ENCODE peak calls at places on chromosomes 11 and 22, in six cellular contexts. R is neuronal stem cell; T is ovary; I is CD8-positive, alpha-beta memory T cell; S is A549; C is cardiac muscle cell. Y is an unnamed sample.

GRCh38 chr11:98589975-98590374 is 430.8 kb upstream of the CNTN5 start:
- DNase-seq in R (no peak), T (no peak), I (no peak), S (no peak), C (no peak), Y (no peak)

GRCh38 chr11:2882681-2883110 is 2.9 kb downstream of the CDKN1C start:
- DNase-seq in R (no peak), T (peak; percentile 40), I (no peak), S (no peak), C (no peak), Y (no peak)

GRCh38 chr11:96340555-96340885 is 2.5 kb downstream of the MAML2 start:
- DNase-seq in R (no peak), T (no peak), I (no peak), S (no peak), C (peak; percentile 48), Y (no peak)

GRCh38 chr11:43567396-43567975 is 113.1 kb upstream of the HSD17B12 start:
- DNase-seq in R (no peak), T (no peak), I (no peak), S (peak; percentile 58), C (peak; percentile 72), Y (no peak)

GRCh38 chr22:20654343-20655208 is 119.3 kb upstream of the SERPIND1 start:
- DNase-seq in R (no peak), T (no peak), I (no peak), S (no peak), C (no peak), Y (no peak)

GRCh38 chr11:48165426-48165825 is 51.2 kb upstream of the OR4B1 start:
- DNase-seq in R (no peak), T (no peak), I (no peak), S (no peak), C (no peak), Y (no peak)

GRCh38 chr11:111631666-111632039 is 29.4 kb downstream of the SIK2 start:
- DNase-seq in R (no peak), T (no peak), I (no peak), S (no peak), C (peak; percentile 74), Y (no peak)

GRCh38 chr11:12449961-12450715 is 72.8 kb downstream of the PARVA start:
- DNase-seq in R (no peak), T (no peak), I (no peak), S (peak; percentile 11), C (no peak), Y (no peak)

GRCh38 chr11:122202161-122202950 is 86.3 kb upstream of the BLID start:
- DNase-seq in R (no peak), T (peak; percentile 49), I (no peak), S (peak; percentile 60), C (peak; percentile 83), Y (no peak)

GRCh38 chr11:93608280-93608862 is 53.1 kb upstream of the CEP295 start:
- DNase-seq in R (no peak), T (no peak), I (no peak), S (no peak), C (no peak), Y (no peak)

GRCh38 chr22:32897400-32897799 is 95.9 kb downstream of the TIMP3 start:
- DNase-seq in R (no peak), T (no peak), I (no peak), S (no peak), C (peak; percentile 45), Y (no peak)

GRCh38 chr11:119371778-119372182 is 9.7 kb downstream of the USP2 start:
- DNase-seq in R (no peak), T (no peak), I (no peak), S (peak; percentile 39), C (no peak), Y (peak; percentile 88)

GRCh38 chr22:21568207-21569075 is 927 bp downstream of the UBE2L3 start:
- DNase-seq in R (no peak), T (no peak), I (peak; percentile 17), S (peak; percentile 19), C (peak; percentile 49), Y (no peak)

GRCh38 chr11:27204527-27204926 is 158.5 kb downstream of the CCDC34 start:
- DNase-seq in R (no peak), T (no peak), I (no peak), S (peak; percentile 60), C (no peak), Y (no peak)

GRCh38 chr11:27464155-27464759 is 8.3 kb downstream of the LGR4 start:
- DNase-seq in R (no peak), T (no peak), I (no peak), S (peak; percentile 79), C (peak; percentile 43), Y (no peak)

GRCh38 chr11:71543866-71544265 is 4.4 kb upstream of the KRTAP5-9 start:
- DNase-seq in R (no peak), T (no peak), I (no peak), S (no peak), C (no peak), Y (no peak)

GRCh38 chr11:102527701-102528100 is 2.8 kb downstream of the MMP7 start:
- DNase-seq in R (no peak), T (no peak), I (no peak), S (no peak), C (no peak), Y (no peak)

GRCh38 chr11:12149672-12150225 is 39.4 kb downstream of the MICAL2 start:
- DNase-seq in R (no peak), T (no peak), I (no peak), S (no peak), C (peak; percentile 47), Y (no peak)

GRCh38 chr11:70298243-70298915 is 27.9 kb downstream of the PPFIA1 start:
- DNase-seq in R (no peak), T (no peak), I (no peak), S (no peak), C (no peak), Y (no peak)

GRCh38 chr22:36226189-36226588 is 13.1 kb downstream of the APOL2 start:
- DNase-seq in R (no peak), T (no peak), I (no peak), S (no peak), C (no peak), Y (no peak)

GRCh38 chr22:36224245-36224644 is 15.1 kb downstream of the APOL2 start:
- DNase-seq in R (no peak), T (no peak), I (no peak), S (no peak), C (no peak), Y (no peak)

GRCh38 chr22:36225333-36225922 is 13.9 kb downstream of the APOL2 start:
- DNase-seq in R (no peak), T (no peak), I (no peak), S (no peak), C (no peak), Y (no peak)

GRCh38 chr22:36227396-36227795 is 11.9 kb downstream of the APOL2 start:
- DNase-seq in R (no peak), T (no peak), I (no peak), S (no peak), C (no peak), Y (no peak)

DNA sequence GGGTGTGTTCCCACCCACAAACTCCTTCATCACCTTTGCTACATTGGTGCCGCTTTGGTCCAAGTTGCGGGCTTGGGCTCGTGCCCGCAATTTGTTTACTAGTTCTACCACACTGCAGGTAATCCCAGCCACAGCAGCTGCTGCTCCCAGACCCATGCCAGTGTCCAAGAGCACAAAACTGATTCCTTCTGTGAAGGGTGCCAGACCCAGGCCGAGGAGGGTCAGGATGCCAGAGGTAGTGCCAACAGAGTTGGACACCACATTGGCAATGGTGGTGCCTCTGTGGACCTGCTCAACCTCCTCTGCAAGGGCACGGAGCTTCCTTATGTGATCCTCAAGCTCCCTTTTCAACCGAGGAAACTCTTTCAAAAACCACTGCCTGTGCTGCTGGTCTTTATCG is 11.5 kb downstream of the APOL2 start:
- DNase-seq in R (no peak), T (no peak), I (no peak), S (no peak), C (no peak), Y (no peak)
- H3K9me3 ChIP-seq in R (no peaks in the 10 kb centered on the region), T (no peaks in the 10 kb centered on the region), I (no peaks in the 10 kb centered on the region), S (no peaks in the 10 kb centered on the region), C (no peaks in the 10 kb centered on the region), Y (no peaks in the 10 kb centered on the region)

DNA sequence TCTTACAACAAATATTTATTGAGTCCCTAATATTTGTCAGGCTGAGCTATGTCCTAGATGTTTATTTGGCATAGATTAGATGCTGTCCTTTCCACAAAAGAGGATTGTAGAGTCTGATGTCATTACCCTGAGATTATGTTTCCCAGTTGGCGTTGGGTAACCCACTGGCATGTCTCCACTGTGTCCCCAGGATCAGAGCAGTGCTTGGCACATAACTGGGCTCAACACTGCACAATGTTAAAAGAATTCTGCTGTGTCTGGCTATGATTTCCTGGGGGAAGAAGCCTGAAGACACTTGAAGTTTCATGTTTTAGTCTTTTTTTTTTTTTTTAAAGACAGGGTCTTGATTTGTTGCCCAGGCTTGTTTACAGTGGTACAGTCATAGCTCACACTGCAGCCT is 4.1 kb downstream of the RCN1 start:
- DNase-seq in R (no peak), T (no peak), I (no peak), S (no peak), C (peak; percentile 46), Y (no peak)
- H3K9me3 ChIP-seq in R (no peaks in the 10 kb centered on the region), T (no peaks in the 10 kb centered on the region), I (no peaks in the 10 kb centered on the region), S (no peaks in the 10 kb centered on the region), C (no peaks in the 10 kb centered on the region), Y (no peaks in the 10 kb centered on the region)

DNA sequence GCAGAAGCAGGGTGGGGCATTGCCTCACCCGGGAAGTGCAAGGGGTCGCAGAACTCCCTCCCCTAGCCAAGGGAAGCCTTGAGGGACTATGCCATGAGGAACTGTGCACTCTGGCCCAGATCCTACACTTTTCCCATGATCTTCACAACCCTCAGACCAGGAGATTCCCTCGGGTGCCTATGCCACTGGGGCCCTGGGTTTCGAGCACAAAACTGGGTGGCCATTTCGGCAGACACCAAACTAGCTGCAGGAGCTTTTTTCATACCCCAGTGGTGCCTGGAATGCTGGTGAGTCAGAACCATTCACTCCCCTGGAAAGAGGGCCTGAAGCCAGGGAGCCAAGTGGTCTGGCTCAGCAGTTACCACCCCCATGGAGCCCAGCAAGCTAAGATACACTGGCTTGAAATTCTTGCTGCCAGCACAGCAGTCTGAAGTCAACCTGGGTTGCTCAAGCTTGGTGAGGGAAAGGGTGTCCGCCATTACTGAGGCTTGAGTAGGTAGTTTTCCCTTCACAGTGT is 573.7 kb upstream of the ANO3 start:
- DNase-seq in R (no peak), T (no peak), I (no peak), S (no peak), C (no peak), Y (no peak)
- H3K9me3 ChIP-seq in R (no peaks in the 10 kb centered on the region), T (no peaks in the 10 kb centered on the region), I (no peaks in the 10 kb centered on the region), S (peaks cover 2% of the 10 kb centered on the region), C (no peaks in the 10 kb centered on the region), Y (peaks cover 5% of the 10 kb centered on the region)

GRCh38 chr11:103727262-103727661 is 309.2 kb upstream of the DDI1 start:
- DNase-seq in R (no peak), T (no peak), I (no peak), S (no peak), C (no peak), Y (no peak)
- H3K9me3 ChIP-seq in R (peaks cover 2% of the 10 kb centered on the region), T (no peaks in the 10 kb centered on the region), I (no peaks in the 10 kb centered on the region), S (no peaks in the 10 kb centered on the region), C (no peaks in the 10 kb centered on the region), Y (no peaks in the 10 kb centered on the region)

GRCh38 chr22:48592931-48593330 is 1234.7 kb downstream of the BRD1 start:
- DNase-seq in R (no peak), T (no peak), I (no peak), S (no peak), C (no peak), Y (no peak)

GRCh38 chr22:48592488-48592887 is 1235.2 kb downstream of the BRD1 start:
- DNase-seq in R (no peak), T (no peak), I (no peak), S (no peak), C (no peak), Y (no peak)

GRCh38 chr22:48593551-48593950 is 1234.1 kb downstream of the BRD1 start:
- DNase-seq in R (no peak), T (no peak), I (no peak), S (no peak), C (no peak), Y (no peak)

GRCh38 chr22:48591286-48592065 is 1236.2 kb downstream of the BRD1 start:
- DNase-seq in R (no peak), T (no peak), I (no peak), S (no peak), C (no peak), Y (no peak)

GRCh38 chr22:48592066-48592345 is 1235.7 kb downstream of the BRD1 start:
- DNase-seq in R (no peak), T (no peak), I (no peak), S (no peak), C (no peak), Y (peak; percentile 32)
- H3K9me3 ChIP-seq in R (no peaks in the 10 kb centered on the region), T (no peaks in the 10 kb centered on the region), I (no peaks in the 10 kb centered on the region), S (no peaks in the 10 kb centered on the region), C (no peaks in the 10 kb centered on the region), Y (no peaks in the 10 kb centered on the region)